ENCODE peak calls at places on chromosomes 5 and 9, in eight cellular contexts. One of them, this sample, is unnamed.
A peak's percentile ranks its signal among the peaks of the same experiment; 100 is the strongest.

GRCh38 chr5:50767588-50767987 is 101.2 kb downstream of the PARP8 start:
- DNase-seq in NCI-H510A treated with DMSO at 0.1 percent for 48 hours: no peak
- DNase-seq in neural crest cell: no peak
- DNase-seq in CD8-positive, alpha-beta T cell: no peak
- DNase-seq in activated CD8-positive, alpha-beta memory T cell treated with anti-CD3 and anti-CD28 coated beads for 48 hours: no peak
- DNase-seq in stimulated activated CD8-positive, alpha-beta memory T cell treated with anti-CD3 and anti-CD28 coated beads, Interleukin-12 subunit alpha, Interleukin-12 subunit beta, amount 100 ng/mL, for 1 hour: no peak
- DNase-seq in KG1: no peak
- DNase-seq in GM23248: peak; percentile 60
- DNase-seq in this sample: no peak

GRCh38 chr5:157914389-157914788 is 55.4 kb upstream of the CLINT1 start:
- DNase-seq in NCI-H510A treated with DMSO at 0.1 percent for 48 hours: no peak
- DNase-seq in neural crest cell: no peak
- DNase-seq in CD8-positive, alpha-beta T cell: no peak
- DNase-seq in activated CD8-positive, alpha-beta memory T cell treated with anti-CD3 and anti-CD28 coated beads for 48 hours: no peak
- DNase-seq in stimulated activated CD8-positive, alpha-beta memory T cell treated with anti-CD3 and anti-CD28 coated beads, Interleukin-12 subunit alpha, Interleukin-12 subunit beta, amount 100 ng/mL, for 1 hour: no peak
- DNase-seq in KG1: no peak
- DNase-seq in GM23248: no peak
- DNase-seq in this sample: no peak

GRCh38 chr9:19615036-19615435 is 173.8 kb downstream of the SLC24A2 start:
- DNase-seq in NCI-H510A treated with DMSO at 0.1 percent for 48 hours: no peak
- DNase-seq in neural crest cell: no peak
- DNase-seq in CD8-positive, alpha-beta T cell: no peak
- DNase-seq in activated CD8-positive, alpha-beta memory T cell treated with anti-CD3 and anti-CD28 coated beads for 48 hours: no peak
- DNase-seq in stimulated activated CD8-positive, alpha-beta memory T cell treated with anti-CD3 and anti-CD28 coated beads, Interleukin-12 subunit alpha, Interleukin-12 subunit beta, amount 100 ng/mL, for 1 hour: no peak
- DNase-seq in KG1: no peak
- DNase-seq in GM23248: no peak
- DNase-seq in this sample: no peak

GRCh38 chr5:10288600-10289213 is 19.0 kb downstream of the CMBL start:
- DNase-seq in NCI-H510A treated with DMSO at 0.1 percent for 48 hours: peak; percentile 99
- DNase-seq in neural crest cell: no peak
- DNase-seq in CD8-positive, alpha-beta T cell: no peak
- DNase-seq in activated CD8-positive, alpha-beta memory T cell treated with anti-CD3 and anti-CD28 coated beads for 48 hours: no peak
- DNase-seq in stimulated activated CD8-positive, alpha-beta memory T cell treated with anti-CD3 and anti-CD28 coated beads, Interleukin-12 subunit alpha, Interleukin-12 subunit beta, amount 100 ng/mL, for 1 hour: no peak
- DNase-seq in KG1: no peak
- DNase-seq in GM23248: no peak
- DNase-seq in this sample: no peak

GRCh38 chr5:156201793-156202388 is 125.1 kb upstream of the SGCD start:
- DNase-seq in NCI-H510A treated with DMSO at 0.1 percent for 48 hours: no peak
- DNase-seq in neural crest cell: no peak
- DNase-seq in CD8-positive, alpha-beta T cell: no peak
- DNase-seq in activated CD8-positive, alpha-beta memory T cell treated with anti-CD3 and anti-CD28 coated beads for 48 hours: no peak
- DNase-seq in stimulated activated CD8-positive, alpha-beta memory T cell treated with anti-CD3 and anti-CD28 coated beads, Interleukin-12 subunit alpha, Interleukin-12 subunit beta, amount 100 ng/mL, for 1 hour: no peak
- DNase-seq in KG1: no peak
- DNase-seq in GM23248: peak; percentile 80
- DNase-seq in this sample: no peak

GRCh38 chr9:84597131-84597530 is 72.4 kb upstream of the NTRK2 start:
- DNase-seq in NCI-H510A treated with DMSO at 0.1 percent for 48 hours: no peak
- DNase-seq in neural crest cell: no peak
- DNase-seq in CD8-positive, alpha-beta T cell: no peak
- DNase-seq in activated CD8-positive, alpha-beta memory T cell treated with anti-CD3 and anti-CD28 coated beads for 48 hours: no peak
- DNase-seq in stimulated activated CD8-positive, alpha-beta memory T cell treated with anti-CD3 and anti-CD28 coated beads, Interleukin-12 subunit alpha, Interleukin-12 subunit beta, amount 100 ng/mL, for 1 hour: no peak
- DNase-seq in KG1: no peak
- DNase-seq in GM23248: no peak
- DNase-seq in this sample: no peak

GRCh38 chr5:174319551-174319950 is 274.0 kb downstream of the NSG2 start:
- DNase-seq in NCI-H510A treated with DMSO at 0.1 percent for 48 hours: no peak
- DNase-seq in neural crest cell: no peak
- DNase-seq in CD8-positive, alpha-beta T cell: no peak
- DNase-seq in activated CD8-positive, alpha-beta memory T cell treated with anti-CD3 and anti-CD28 coated beads for 48 hours: no peak
- DNase-seq in stimulated activated CD8-positive, alpha-beta memory T cell treated with anti-CD3 and anti-CD28 coated beads, Interleukin-12 subunit alpha, Interleukin-12 subunit beta, amount 100 ng/mL, for 1 hour: no peak
- DNase-seq in KG1: no peak
- DNase-seq in GM23248: no peak
- DNase-seq in this sample: no peak

GRCh38 chr9:21841133-21841532 is 38.7 kb downstream of the MTAP start:
- DNase-seq in NCI-H510A treated with DMSO at 0.1 percent for 48 hours: no peak
- DNase-seq in neural crest cell: no peak
- DNase-seq in CD8-positive, alpha-beta T cell: no peak
- DNase-seq in activated CD8-positive, alpha-beta memory T cell treated with anti-CD3 and anti-CD28 coated beads for 48 hours: no peak
- DNase-seq in stimulated activated CD8-positive, alpha-beta memory T cell treated with anti-CD3 and anti-CD28 coated beads, Interleukin-12 subunit alpha, Interleukin-12 subunit beta, amount 100 ng/mL, for 1 hour: no peak
- DNase-seq in KG1: no peak
- DNase-seq in GM23248: no peak
- DNase-seq in this sample: no peak

GRCh38 chr9:16046713-16047112 is 493.9 kb downstream of the CCDC171 start:
- DNase-seq in NCI-H510A treated with DMSO at 0.1 percent for 48 hours: no peak
- DNase-seq in neural crest cell: no peak
- DNase-seq in CD8-positive, alpha-beta T cell: no peak
- DNase-seq in activated CD8-positive, alpha-beta memory T cell treated with anti-CD3 and anti-CD28 coated beads for 48 hours: no peak
- DNase-seq in stimulated activated CD8-positive, alpha-beta memory T cell treated with anti-CD3 and anti-CD28 coated beads, Interleukin-12 subunit alpha, Interleukin-12 subunit beta, amount 100 ng/mL, for 1 hour: no peak
- DNase-seq in KG1: no peak
- DNase-seq in GM23248: no peak
- DNase-seq in this sample: no peak

GRCh38 chr9:136751814-136752213 is 3.5 kb upstream of the LCN6 start:
- DNase-seq in NCI-H510A treated with DMSO at 0.1 percent for 48 hours: no peak
- DNase-seq in neural crest cell: no peak
- DNase-seq in CD8-positive, alpha-beta T cell: no peak
- DNase-seq in activated CD8-positive, alpha-beta memory T cell treated with anti-CD3 and anti-CD28 coated beads for 48 hours: no peak
- DNase-seq in stimulated activated CD8-positive, alpha-beta memory T cell treated with anti-CD3 and anti-CD28 coated beads, Interleukin-12 subunit alpha, Interleukin-12 subunit beta, amount 100 ng/mL, for 1 hour: no peak
- DNase-seq in KG1: no peak
- DNase-seq in GM23248: no peak
- DNase-seq in this sample: no peak

GRCh38 chr5:43981556-43981955 is 378.6 kb downstream of the NNT start:
- DNase-seq in NCI-H510A treated with DMSO at 0.1 percent for 48 hours: no peak
- DNase-seq in neural crest cell: no peak
- DNase-seq in CD8-positive, alpha-beta T cell: no peak
- DNase-seq in activated CD8-positive, alpha-beta memory T cell treated with anti-CD3 and anti-CD28 coated beads for 48 hours: no peak
- DNase-seq in stimulated activated CD8-positive, alpha-beta memory T cell treated with anti-CD3 and anti-CD28 coated beads, Interleukin-12 subunit alpha, Interleukin-12 subunit beta, amount 100 ng/mL, for 1 hour: no peak
- DNase-seq in KG1: no peak
- DNase-seq in GM23248: no peak
- DNase-seq in this sample: no peak

GRCh38 chr9:79023134-79023577 is 548.6 kb upstream of the TLE4 start:
- DNase-seq in NCI-H510A treated with DMSO at 0.1 percent for 48 hours: no peak
- DNase-seq in neural crest cell: no peak
- DNase-seq in CD8-positive, alpha-beta T cell: no peak
- DNase-seq in activated CD8-positive, alpha-beta memory T cell treated with anti-CD3 and anti-CD28 coated beads for 48 hours: no peak
- DNase-seq in stimulated activated CD8-positive, alpha-beta memory T cell treated with anti-CD3 and anti-CD28 coated beads, Interleukin-12 subunit alpha, Interleukin-12 subunit beta, amount 100 ng/mL, for 1 hour: no peak
- DNase-seq in KG1: no peak
- DNase-seq in GM23248: peak; percentile 84
- DNase-seq in this sample: no peak

GRCh38 chr9:98897745-98898144 is 46.0 kb upstream of the COL15A1 start:
- DNase-seq in NCI-H510A treated with DMSO at 0.1 percent for 48 hours: no peak
- DNase-seq in neural crest cell: no peak
- DNase-seq in CD8-positive, alpha-beta T cell: no peak
- DNase-seq in activated CD8-positive, alpha-beta memory T cell treated with anti-CD3 and anti-CD28 coated beads for 48 hours: no peak
- DNase-seq in stimulated activated CD8-positive, alpha-beta memory T cell treated with anti-CD3 and anti-CD28 coated beads, Interleukin-12 subunit alpha, Interleukin-12 subunit beta, amount 100 ng/mL, for 1 hour: no peak
- DNase-seq in KG1: no peak
- DNase-seq in GM23248: no peak
- DNase-seq in this sample: no peak

GRCh38 chr5:109105631-109106267 is 304.0 kb downstream of the PJA2 start:
- DNase-seq in NCI-H510A treated with DMSO at 0.1 percent for 48 hours: no peak
- DNase-seq in neural crest cell: no peak
- DNase-seq in CD8-positive, alpha-beta T cell: no peak
- DNase-seq in activated CD8-positive, alpha-beta memory T cell treated with anti-CD3 and anti-CD28 coated beads for 48 hours: no peak
- DNase-seq in stimulated activated CD8-positive, alpha-beta memory T cell treated with anti-CD3 and anti-CD28 coated beads, Interleukin-12 subunit alpha, Interleukin-12 subunit beta, amount 100 ng/mL, for 1 hour: no peak
- DNase-seq in KG1: no peak
- DNase-seq in GM23248: peak; percentile 97
- DNase-seq in this sample: no peak

GRCh38 chr5:84072339-84072738 is 312.3 kb downstream of the EDIL3 start:
- DNase-seq in NCI-H510A treated with DMSO at 0.1 percent for 48 hours: no peak
- DNase-seq in neural crest cell: no peak
- DNase-seq in CD8-positive, alpha-beta T cell: no peak
- DNase-seq in activated CD8-positive, alpha-beta memory T cell treated with anti-CD3 and anti-CD28 coated beads for 48 hours: no peak
- DNase-seq in stimulated activated CD8-positive, alpha-beta memory T cell treated with anti-CD3 and anti-CD28 coated beads, Interleukin-12 subunit alpha, Interleukin-12 subunit beta, amount 100 ng/mL, for 1 hour: no peak
- DNase-seq in KG1: no peak
- DNase-seq in GM23248: no peak
- DNase-seq in this sample: no peak

GRCh38 chr5:134579284-134579771 is 53.3 kb downstream of the SAR1B start:
- DNase-seq in NCI-H510A treated with DMSO at 0.1 percent for 48 hours: no peak
- DNase-seq in neural crest cell: no peak
- DNase-seq in CD8-positive, alpha-beta T cell: no peak
- DNase-seq in activated CD8-positive, alpha-beta memory T cell treated with anti-CD3 and anti-CD28 coated beads for 48 hours: no peak
- DNase-seq in stimulated activated CD8-positive, alpha-beta memory T cell treated with anti-CD3 and anti-CD28 coated beads, Interleukin-12 subunit alpha, Interleukin-12 subunit beta, amount 100 ng/mL, for 1 hour: no peak
- DNase-seq in KG1: no peak
- DNase-seq in GM23248: no peak
- DNase-seq in this sample: no peak

GRCh38 chr5:134224905-134225779 is 731 bp downstream of the PPP2CA start:
- DNase-seq in NCI-H510A treated with DMSO at 0.1 percent for 48 hours: peak; percentile 25
- DNase-seq in neural crest cell: peak; percentile 68
- DNase-seq in CD8-positive, alpha-beta T cell: peak; percentile 44
- DNase-seq in activated CD8-positive, alpha-beta memory T cell treated with anti-CD3 and anti-CD28 coated beads for 48 hours: peak; percentile 17
- DNase-seq in stimulated activated CD8-positive, alpha-beta memory T cell treated with anti-CD3 and anti-CD28 coated beads, Interleukin-12 subunit alpha, Interleukin-12 subunit beta, amount 100 ng/mL, for 1 hour: peak; percentile 40
- DNase-seq in KG1: no peak
- DNase-seq in GM23248: peak; percentile 88
- DNase-seq in this sample: peak; percentile 53

GRCh38 chr5:40916213-40916612 is 6.9 kb downstream of the C7 start:
- DNase-seq in NCI-H510A treated with DMSO at 0.1 percent for 48 hours: no peak
- DNase-seq in neural crest cell: no peak
- DNase-seq in CD8-positive, alpha-beta T cell: no peak
- DNase-seq in activated CD8-positive, alpha-beta memory T cell treated with anti-CD3 and anti-CD28 coated beads for 48 hours: no peak
- DNase-seq in stimulated activated CD8-positive, alpha-beta memory T cell treated with anti-CD3 and anti-CD28 coated beads, Interleukin-12 subunit alpha, Interleukin-12 subunit beta, amount 100 ng/mL, for 1 hour: no peak
- DNase-seq in KG1: no peak
- DNase-seq in GM23248: no peak
- DNase-seq in this sample: no peak

GRCh38 chr5:91848453-91848852 is 465.3 kb upstream of the ARRDC3 start:
- DNase-seq in NCI-H510A treated with DMSO at 0.1 percent for 48 hours: no peak
- DNase-seq in neural crest cell: no peak
- DNase-seq in CD8-positive, alpha-beta T cell: no peak
- DNase-seq in activated CD8-positive, alpha-beta memory T cell treated with anti-CD3 and anti-CD28 coated beads for 48 hours: no peak
- DNase-seq in stimulated activated CD8-positive, alpha-beta memory T cell treated with anti-CD3 and anti-CD28 coated beads, Interleukin-12 subunit alpha, Interleukin-12 subunit beta, amount 100 ng/mL, for 1 hour: no peak
- DNase-seq in KG1: no peak
- DNase-seq in GM23248: peak; percentile 76
- DNase-seq in this sample: no peak

GRCh38 chr9:137396227-137396626 is 26.7 kb downstream of the EXD3 start:
- DNase-seq in NCI-H510A treated with DMSO at 0.1 percent for 48 hours: no peak
- DNase-seq in neural crest cell: no peak
- DNase-seq in CD8-positive, alpha-beta T cell: no peak
- DNase-seq in activated CD8-positive, alpha-beta memory T cell treated with anti-CD3 and anti-CD28 coated beads for 48 hours: no peak
- DNase-seq in stimulated activated CD8-positive, alpha-beta memory T cell treated with anti-CD3 and anti-CD28 coated beads, Interleukin-12 subunit alpha, Interleukin-12 subunit beta, amount 100 ng/mL, for 1 hour: no peak
- DNase-seq in KG1: no peak
- DNase-seq in GM23248: peak; percentile 63
- DNase-seq in this sample: no peak

GRCh38 chr5:58108507-58108906 is 351.4 kb downstream of the PLK2 start:
- DNase-seq in NCI-H510A treated with DMSO at 0.1 percent for 48 hours: no peak
- DNase-seq in neural crest cell: no peak
- DNase-seq in CD8-positive, alpha-beta T cell: no peak
- DNase-seq in activated CD8-positive, alpha-beta memory T cell treated with anti-CD3 and anti-CD28 coated beads for 48 hours: no peak
- DNase-seq in stimulated activated CD8-positive, alpha-beta memory T cell treated with anti-CD3 and anti-CD28 coated beads, Interleukin-12 subunit alpha, Interleukin-12 subunit beta, amount 100 ng/mL, for 1 hour: no peak
- DNase-seq in KG1: no peak
- DNase-seq in GM23248: no peak
- DNase-seq in this sample: no peak

GRCh38 chr5:98635631-98636030 is 137.8 kb upstream of the RGMB start:
- DNase-seq in NCI-H510A treated with DMSO at 0.1 percent for 48 hours: peak; percentile 28
- DNase-seq in neural crest cell: no peak
- DNase-seq in CD8-positive, alpha-beta T cell: no peak
- DNase-seq in activated CD8-positive, alpha-beta memory T cell treated with anti-CD3 and anti-CD28 coated beads for 48 hours: no peak
- DNase-seq in stimulated activated CD8-positive, alpha-beta memory T cell treated with anti-CD3 and anti-CD28 coated beads, Interleukin-12 subunit alpha, Interleukin-12 subunit beta, amount 100 ng/mL, for 1 hour: no peak
- DNase-seq in KG1: no peak
- DNase-seq in GM23248: no peak
- DNase-seq in this sample: no peak

GRCh38 chr9:27818348-27818747 is 245.1 kb upstream of the C9orf72 start:
- DNase-seq in NCI-H510A treated with DMSO at 0.1 percent for 48 hours: no peak
- DNase-seq in neural crest cell: no peak
- DNase-seq in CD8-positive, alpha-beta T cell: no peak
- DNase-seq in activated CD8-positive, alpha-beta memory T cell treated with anti-CD3 and anti-CD28 coated beads for 48 hours: no peak
- DNase-seq in stimulated activated CD8-positive, alpha-beta memory T cell treated with anti-CD3 and anti-CD28 coated beads, Interleukin-12 subunit alpha, Interleukin-12 subunit beta, amount 100 ng/mL, for 1 hour: no peak
- DNase-seq in KG1: no peak
- DNase-seq in GM23248: no peak
- DNase-seq in this sample: no peak

GRCh38 chr5:88675758-88676636 is 207.0 kb downstream of the MEF2C start:
- DNase-seq in NCI-H510A treated with DMSO at 0.1 percent for 48 hours: peak; percentile 75
- DNase-seq in neural crest cell: peak; percentile 67
- DNase-seq in CD8-positive, alpha-beta T cell: no peak
- DNase-seq in activated CD8-positive, alpha-beta memory T cell treated with anti-CD3 and anti-CD28 coated beads for 48 hours: no peak
- DNase-seq in stimulated activated CD8-positive, alpha-beta memory T cell treated with anti-CD3 and anti-CD28 coated beads, Interleukin-12 subunit alpha, Interleukin-12 subunit beta, amount 100 ng/mL, for 1 hour: no peak
- DNase-seq in KG1: no peak
- DNase-seq in GM23248: peak; percentile 63
- DNase-seq in this sample: no peak

This sample was measured in naive thymus-derived CD4-positive, alpha-beta T cell.